ENCODE peak calls at places on chromosomes 7 and 10, in seven cellular contexts. Q is body of pancreas, N is sigmoid colon, H is A549, U is pancreas, D is ovary, V is SJCRH30. Z is an unnamed sample.

GRCh38 chr7:19202599-19202998 is 57.4 kb upstream of the FERD3L start:
- DNase-seq in H (no peak), Q (no peak), D (no peak), N (no peak), U (no peak), V (no peak), Z (peak)

GRCh38 chr7:151015967-151016366 is 8.3 kb downstream of the ATG9B start:
- DNase-seq in U (no peak), Q (no peak), V (no peak), D (no peak), H (no peak), N (no peak), Z (no peak)

GRCh38 chr10:70475661-70476060 is 2.9 kb upstream of the PALD1 start:
- DNase-seq in H (no peak), V (no peak), N (no peak), Q (no peak), U (no peak), D (no peak), Z (no peak)

GRCh38 chr7:140201393-140201792 is 24.6 kb upstream of the KDM7A start:
- DNase-seq in U (no peak), Q (no peak), N (no peak), D (no peak), H (no peak), V (no peak), Z (no peak)

GRCh38 chr10:79399242-79399831 is 46.1 kb downstream of the ZCCHC24 start:
- DNase-seq in N (peak), V (peak), D (peak), Q (peak), H (no peak), U (peak), Z (peak)

GRCh38 chr7:49866076-49866735 is 92.8 kb downstream of the VWC2 start:
- DNase-seq in U (no peak), Q (no peak), D (no peak), V (no peak), H (no peak), N (no peak), Z (no peak)

GRCh38 chr10:52308251-52309031 is 5.6 kb upstream of the DKK1 start:
- DNase-seq in H (peak), Q (peak), D (peak), N (peak), U (peak), V (peak), Z (peak)

GRCh38 chr10:96863922-96864543 is 31.9 kb downstream of the LCOR start:
- DNase-seq in N (no peak), U (no peak), D (no peak), V (no peak), H (peak), Q (no peak), Z (no peak)

GRCh38 chr10:45460235-45460878 is 86.3 kb downstream of the ALOX5 start:
- DNase-seq in H (no peak), U (no peak), N (no peak), D (no peak), Q (no peak), V (no peak), Z (no peak)

GRCh38 chr7:101422361-101423195 is 59.9 kb downstream of the COL26A1 start:
- DNase-seq in V (no peak), N (no peak), H (no peak), Q (no peak), D (no peak), U (no peak), Z (no peak)

GRCh38 chr7:20219446-20220292 is 2.5 kb upstream of the MACC1 start:
- DNase-seq in D (no peak), V (peak), N (peak), Q (peak), U (peak), H (no peak), Z (peak)

GRCh38 chr7:12564996-12565764 is 5.3 kb upstream of the SCIN start:
- DNase-seq in V (no peak), U (no peak), N (no peak), H (no peak), D (no peak), Q (no peak), Z (peak)

GRCh38 chr7:2307690-2308107 is 6.5 kb downstream of the SNX8 start:
- DNase-seq in Q (no peak), U (no peak), D (no peak), H (no peak), N (no peak), V (no peak), Z (no peak)

GRCh38 chr10:50615654-50616053 is 8.1 kb downstream of the SGMS1 start:
- DNase-seq in Q (no peak), V (no peak), D (no peak), U (no peak), N (no peak), H (no peak), Z (no peak)

GRCh38 chr7:140397784-140398750 is at the start of gene SLC37A3:
- DNase-seq in V (peak), Q (peak), H (peak), U (peak), N (peak), D (peak), Z (peak)

GRCh38 chr10:24721254-24722106 is 2.2 kb downstream of the ARHGAP21 start:
- DNase-seq in Q (peak), N (peak), U (peak), V (peak), D (peak), H (peak), Z (no peak)

GRCh38 chr7:135853499-135853898 is 104.9 kb upstream of the FAM180A start:
- DNase-seq in Q (no peak), H (no peak), U (no peak), D (no peak), N (no peak), V (no peak), Z (no peak)

GRCh38 chr7:155230169-155230593 is 67.5 kb upstream of the INSIG1 start:
- DNase-seq in N (peak), H (peak), D (no peak), Q (peak), U (peak), V (peak), Z (peak)

GRCh38 chr10:10826125-10826524 is 191.5 kb upstream of the CELF2 start:
- DNase-seq in U (no peak), N (no peak), H (no peak), V (no peak), D (no peak), Q (no peak), Z (peak)

GRCh38 chr10:36634916-36635315 is 490.5 kb upstream of the ANKRD30A start:
- DNase-seq in U (no peak), H (no peak), Q (no peak), V (no peak), D (no peak), N (no peak), Z (peak)

GRCh38 chr7:90613088-90613498 is 17.0 kb downstream of the CDK14 start:
- DNase-seq in D (no peak), Q (no peak), V (no peak), U (no peak), N (no peak), H (no peak), Z (no peak)

GRCh38 chr10:98429320-98430072 is 14.5 kb upstream of the PYROXD2 start:
- DNase-seq in D (no peak), H (no peak), Q (no peak), V (no peak), N (no peak), U (no peak), Z (no peak)

GRCh38 chr7:156827587-156828203 is 65.3 kb downstream of the LMBR1 start:
- DNase-seq in Q (no peak), D (no peak), V (no peak), H (peak), U (no peak), N (no peak), Z (peak)

GRCh38 chr7:128356546-128357365 is 4.7 kb downstream of the PRRT4 start:
- DNase-seq in V (no peak), H (no peak), Q (no peak), D (no peak), U (no peak), N (no peak), Z (no peak)

GRCh38 chr10:35493196-35494118 is 111.7 kb upstream of the GJD4 start:
- DNase-seq in U (no peak), H (no peak), Q (no peak), V (peak), N (no peak), D (no peak), Z (no peak)

GRCh38 chr7:155295511-155295910 is 2.2 kb upstream of the INSIG1 start:
- DNase-seq in U (no peak), H (no peak), N (no peak), V (no peak), D (no peak), Q (no peak), Z (no peak)

GRCh38 chr10:89278034-89278535 is 23.8 kb upstream of the IFIT2 start:
- DNase-seq in H (peak), V (peak), U (peak), N (peak), D (no peak), Q (peak), Z (peak)

GRCh38 chr7:28961972-28962371 is 3.8 kb upstream of the TRIL start:
- DNase-seq in V (no peak), H (no peak), U (no peak), D (no peak), N (no peak), Q (no peak), Z (no peak)

GRCh38 chr10:92238586-92239098 is 52.2 kb downstream of the CPEB3 start:
- DNase-seq in H (no peak), V (no peak), U (peak), D (peak), Q (peak), N (peak), Z (peak)

GRCh38 chr7:129502708-129503685 is 666 bp downstream of the SMKR1 start:
- DNase-seq in D (no peak), N (no peak), U (peak), V (no peak), Q (peak), H (peak), Z (no peak)

GRCh38 chr7:30238721-30239441 is 45.5 kb upstream of the ZNRF2 start:
- DNase-seq in H (no peak), Q (peak), U (peak), D (no peak), V (peak), N (peak), Z (no peak)

GRCh38 chr7:23347682-23348180 is 48.6 kb downstream of the MALSU1 start:
- DNase-seq in U (no peak), Q (no peak), D (no peak), N (no peak), V (no peak), H (peak), Z (peak)

GRCh38 chr10:74171625-74172024 is 20.6 kb downstream of the ADK start:
- DNase-seq in Q (no peak), H (no peak), U (no peak), N (no peak), D (no peak), V (no peak), Z (peak)

GRCh38 chr10:74177140-74177677 is 26.2 kb downstream of the ADK start:
- DNase-seq in N (no peak), V (peak), D (no peak), Q (peak), H (no peak), U (peak), Z (peak)

GRCh38 chr10:74175510-74176379 is 24.7 kb downstream of the ADK start:
- DNase-seq in V (no peak), N (no peak), Q (no peak), H (no peak), U (no peak), D (no peak), Z (no peak)

GRCh38 chr10:74176380-74177139 is 25.5 kb downstream of the ADK start:
- DNase-seq in Q (peak), N (peak), D (peak), H (peak), V (peak), U (peak), Z (peak)

DNA sequence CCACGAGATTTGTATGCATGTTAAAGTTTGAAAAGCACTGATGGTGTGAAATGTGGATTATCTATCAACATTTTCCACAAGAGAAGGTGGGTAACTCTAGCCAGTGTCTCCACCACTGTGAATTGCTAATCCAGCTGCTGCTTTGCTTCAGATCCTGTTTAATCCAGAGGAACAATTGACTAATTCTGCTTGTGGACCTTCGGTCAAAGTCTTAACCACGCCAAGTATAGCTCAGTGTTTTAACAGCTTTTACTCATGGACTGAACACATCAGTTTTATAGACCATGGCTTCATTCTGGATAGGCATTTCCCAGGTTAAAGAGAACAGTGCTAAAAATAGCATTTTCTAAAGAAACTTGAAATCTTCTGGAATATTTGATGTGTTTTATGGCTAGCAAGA is 23.5 kb downstream of the ADK start:
- DNase-seq in D (no peak), N (no peak), H (no peak), V (no peak), U (no peak), Q (no peak), Z (no peak)
- H3K27ac ChIP-seq in D (no peak), N (no peak), H (no peak), V (no peak), U (no peak), Q (no peak), Z (no peak)

DNA sequence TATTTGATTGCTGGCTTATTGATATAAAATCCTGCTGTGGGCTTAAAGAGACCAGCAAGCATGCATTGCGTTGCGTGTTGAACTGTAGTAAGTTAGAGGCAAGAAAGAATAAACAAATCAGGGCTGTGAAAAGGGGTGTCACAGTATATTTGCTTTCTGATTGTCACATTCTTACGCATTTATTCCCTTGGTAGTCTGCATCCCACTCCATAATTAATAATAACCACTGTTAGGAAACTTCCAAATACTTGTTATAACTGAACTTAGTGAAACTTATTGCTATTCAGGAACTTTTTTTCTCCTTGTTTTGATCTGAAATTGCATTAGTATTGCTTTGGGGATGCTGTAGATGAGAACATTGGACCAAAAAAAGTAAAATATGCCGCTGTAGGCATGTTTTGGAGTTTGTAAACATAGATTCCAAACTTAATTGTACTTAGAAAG is 1.7 kb downstream of the PPP1R9A start:
- DNase-seq in U (no peak), N (no peak), D (no peak), V (no peak), H (no peak), Q (no peak), Z (no peak)
- H3K4me3 ChIP-seq in U (no peak), N (peak), D (peak), V (peak), H (peak), Q (peak), Z (peak)

GRCh38 chr7:47721670-47722069 is 139.8 kb upstream of the TNS3 start:
- DNase-seq in U (no peak), D (no peak), Q (no peak), H (no peak), V (no peak), N (no peak), Z (no peak)
- H3K27ac ChIP-seq in U (no peak), D (no peak), Q (no peak), H (no peak), V (no peak), N (no peak), Z (no peak)

DNA sequence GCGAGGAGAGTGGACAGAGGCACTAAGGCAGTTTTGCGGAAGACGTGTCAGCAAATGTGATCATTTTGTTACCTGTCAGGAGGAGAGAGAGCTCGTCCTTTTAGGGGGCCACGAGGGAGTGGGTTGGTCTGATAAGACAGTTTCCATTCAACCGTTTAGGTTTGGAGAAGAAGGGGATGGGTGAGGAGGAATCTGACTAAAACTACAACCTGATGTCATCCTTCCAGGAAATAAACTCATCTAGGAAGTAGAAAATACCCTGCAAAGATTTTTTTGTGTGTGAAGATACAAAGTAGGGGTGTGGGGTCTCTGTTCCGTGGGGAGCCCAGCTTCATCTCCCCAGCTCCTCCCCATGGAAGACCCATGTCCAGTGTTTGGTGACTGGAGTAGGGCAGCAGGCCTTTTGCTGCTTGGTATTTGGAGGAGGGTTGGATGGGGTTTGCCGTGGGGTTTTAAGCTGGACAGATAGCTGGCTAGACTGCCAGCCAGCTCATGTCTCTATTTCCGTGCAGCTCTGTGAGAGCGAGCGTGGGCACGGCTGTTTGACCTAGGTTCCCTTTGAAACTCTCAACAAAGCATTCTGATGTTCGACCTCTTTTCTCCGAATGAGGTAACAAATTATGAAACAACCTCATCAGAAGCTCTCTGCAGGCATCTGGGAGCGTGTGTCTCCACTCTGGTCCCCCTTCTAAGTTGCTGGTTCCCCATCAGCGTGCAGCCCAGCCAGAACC is 136.0 kb upstream of the TCF7L2 start:
- DNase-seq in V (no peak), D (no peak), H (no peak), U (no peak), Q (no peak), N (no peak), Z (no peak)
- H3K4me3 ChIP-seq in V (no peak), D (no peak), H (no peak), U (no peak), Q (no peak), N (no peak), Z (no peak)

DNA sequence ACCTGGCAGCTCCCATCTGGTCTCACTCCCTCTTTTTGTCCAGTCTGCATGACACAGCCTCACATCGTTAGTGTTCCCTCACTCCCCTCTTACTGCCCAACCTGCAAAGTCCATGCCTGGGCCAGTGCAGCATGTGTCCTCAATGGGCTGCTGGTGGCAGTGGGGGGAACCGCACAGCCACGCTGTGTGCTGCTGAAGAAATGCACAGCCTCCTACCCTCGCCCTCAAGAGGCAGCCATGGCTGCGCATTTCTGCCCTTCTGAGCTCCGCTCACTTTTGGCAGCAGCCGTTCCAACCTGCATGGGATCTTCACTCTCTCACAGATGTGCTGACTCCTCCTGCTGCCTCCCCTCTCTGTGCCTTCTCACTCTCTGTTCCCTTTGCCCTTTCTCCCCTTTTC is 103.4 kb downstream of the EGFR start:
- DNase-seq in V (no peak), H (no peak), Q (no peak), D (no peak), N (no peak), U (no peak), Z (no peak)
- H3K27ac ChIP-seq in V (no peak), H (no peak), Q (no peak), D (no peak), N (no peak), U (no peak), Z (no peak)

Z was measured in brain microvascular endothelial cell.